ENCODE peak calls at places on chromosomes 3 and 15, in seven cellular contexts. V, Z, M, E, U, X and L are unnamed samples.

GRCh38 chr3:53804697-53805462 is 41.3 kb downstream of the CHDH start:
- DNase-seq in V (peak; percentile 57), E (no peak), X (peak; percentile 95), Z (peak; percentile 80), M (peak; percentile 95), U (no peak), L (peak; percentile 54)

GRCh38 chr15:58498821-58499580 is 67.2 kb downstream of the LIPC start:
- DNase-seq in M (no peak), Z (peak; percentile 98), X (peak; percentile 78), U (no peak), E (no peak), V (no peak), L (peak; percentile 99)

GRCh38 chr3:138081371-138082084 is 33.9 kb downstream of the DZIP1L start:
- DNase-seq in M (no peak), X (no peak), Z (peak; percentile 82), U (no peak), V (no peak), E (no peak), L (peak; percentile 60)

GRCh38 chr15:63891079-63891762 is 57.5 kb upstream of the HERC1 start:
- DNase-seq in E (peak; percentile 94), M (peak; percentile 92), U (peak; percentile 80), V (peak; percentile 89), Z (peak; percentile 67), X (peak; percentile 98), L (peak; percentile 76)

GRCh38 chr3:184261270-184262165 is at the start of gene CAMK2N2:
- DNase-seq in Z (peak; percentile 47), V (peak; percentile 95), U (peak; percentile 56), X (peak; percentile 50), M (peak; percentile 87), E (peak; percentile 88), L (peak; percentile 60)

GRCh38 chr3:159828542-159828943 is 160.1 kb upstream of the IL12A start:
- DNase-seq in X (peak; percentile 75), V (no peak), M (peak; percentile 40), E (no peak), Z (peak; percentile 68), U (no peak), L (peak; percentile 69)

GRCh38 chr3:149579838-149580542 is 77.8 kb downstream of the WWTR1 start:
- DNase-seq in U (no peak), Z (peak; percentile 82), M (no peak), V (no peak), X (no peak), E (no peak), L (peak; percentile 57)

GRCh38 chr3:127688416-127689265 is 15.9 kb downstream of the ABTB1 start:
- DNase-seq in U (no peak), E (no peak), M (no peak), X (no peak), V (peak; percentile 22), Z (peak; percentile 65), L (peak; percentile 46)

GRCh38 chr3:197809356-197810020 is 18.4 kb downstream of the LRCH3 start:
- DNase-seq in M (peak; percentile 11), Z (peak; percentile 85), U (no peak), E (no peak), V (no peak), X (peak; percentile 81), L (peak; percentile 70)

GRCh38 chr15:77060560-77060959 is 10.3 kb downstream of the TSPAN3 start:
- DNase-seq in Z (peak; percentile 64), U (no peak), V (no peak), M (no peak), X (no peak), E (no peak), L (no peak)

GRCh38 chr15:65732698-65733097 is 59.4 kb downstream of the DENND4A start:
- DNase-seq in V (no peak), U (no peak), E (no peak), M (no peak), X (no peak), Z (peak; percentile 46), L (no peak)

GRCh38 chr3:133563186-133563591 is 10.3 kb upstream of the CDV3 start:
- DNase-seq in M (no peak), Z (peak; percentile 61), U (no peak), V (no peak), E (no peak), X (peak; percentile 76), L (peak; percentile 52)

GRCh38 chr3:49607796-49608195 is 53.5 kb downstream of the BSN start:
- DNase-seq in V (no peak), E (no peak), U (no peak), M (no peak), Z (no peak), X (no peak), L (no peak)

GRCh38 chr3:188090626-188091309 is 63.2 kb upstream of the LPP start:
- DNase-seq in V (no peak), M (no peak), E (no peak), X (peak; percentile 37), Z (no peak), U (no peak), L (no peak)

GRCh38 chr3:78165876-78166275 is 1126.0 kb downstream of the ROBO2 start:
- DNase-seq in Z (no peak), V (no peak), U (no peak), M (no peak), E (no peak), X (no peak), L (no peak)

GRCh38 chr3:100047455-100048141 is 66.7 kb downstream of the FILIP1L start:
- DNase-seq in X (no peak), M (no peak), U (no peak), V (no peak), Z (peak; percentile 97), E (no peak), L (peak; percentile 84)

GRCh38 chr3:179098388-179099077 is 26.9 kb upstream of the ZMAT3 start:
- DNase-seq in M (no peak), E (no peak), U (no peak), X (peak; percentile 55), Z (peak; percentile 82), V (no peak), L (peak; percentile 90)

GRCh38 chr3:128502712-128503111 is 9.7 kb upstream of the GATA2 start:
- DNase-seq in Z (no peak), M (no peak), U (no peak), X (no peak), E (no peak), V (peak; percentile 22), L (no peak)

GRCh38 chr3:128425142-128425845 is 41.4 kb downstream of the DNAJB8 start:
- DNase-seq in M (no peak), E (no peak), Z (no peak), X (no peak), U (no peak), V (no peak), L (peak; percentile 14)

GRCh38 chr3:194139085-194139976 is 3.4 kb downstream of the HES1 start:
- DNase-seq in Z (peak; percentile 76), V (peak; percentile 65), X (peak; percentile 26), E (peak; percentile 60), U (peak; percentile 62), M (peak; percentile 87), L (peak; percentile 93)

GRCh38 chr15:72338617-72339321 is 18.8 kb upstream of the CELF6 start:
- DNase-seq in Z (peak; percentile 93), E (no peak), M (no peak), U (no peak), X (peak; percentile 95), V (no peak), L (peak; percentile 50)

GRCh38 chr3:55191911-55192787 is 264.3 kb upstream of the LRTM1 start:
- DNase-seq in U (no peak), E (no peak), V (no peak), Z (peak; percentile 98), M (no peak), X (peak; percentile 88), L (peak; percentile 97)

GRCh38 chr3:120100711-120101110 is 6.5 kb upstream of the GSK3B start:
- DNase-seq in E (no peak), U (no peak), X (peak; percentile 37), M (no peak), Z (peak; percentile 38), V (no peak), L (no peak)

GRCh38 chr15:38461089-38461833 is 7.3 kb downstream of the FAM98B start:
- DNase-seq in U (no peak), E (no peak), X (no peak), Z (peak; percentile 63), V (no peak), M (no peak), L (peak; percentile 42)

GRCh38 chr15:65384505-65384894 is 6.7 kb upstream of the IGDCC3 start:
- DNase-seq in U (no peak), X (no peak), Z (no peak), E (no peak), M (no peak), V (no peak), L (no peak)

GRCh38 chr15:74411686-74412085 is 22.1 kb downstream of the SEMA7A start:
- DNase-seq in X (no peak), Z (no peak), M (no peak), V (no peak), E (no peak), U (no peak), L (no peak)
- H3K23ac ChIP-seq in X (no peak overlapping the region), Z (no peak overlapping the region), M (no peak overlapping the region), V (no peak overlapping the region), E (no peak overlapping the region), U (no peak overlapping the region), L (no peak overlapping the region)

GRCh38 chr3:33211444-33211843 is 7.2 kb downstream of the SUSD5 start:
- DNase-seq in Z (peak; percentile 88), U (no peak), M (no peak), V (no peak), X (no peak), E (no peak), L (peak; percentile 87)

GRCh38 chr3:33212406-33212805 is 6.2 kb downstream of the SUSD5 start:
- DNase-seq in X (no peak), U (no peak), V (no peak), Z (no peak), M (no peak), E (no peak), L (no peak)

GRCh38 chr3:33209357-33209756 is 9.3 kb downstream of the SUSD5 start:
- DNase-seq in E (no peak), U (no peak), X (no peak), Z (no peak), V (no peak), M (no peak), L (no peak)
- H3K23ac ChIP-seq in E (no peak overlapping the region), U (no peak overlapping the region), X (no peak overlapping the region), Z (no peak overlapping the region), V (no peak overlapping the region), M (no peak overlapping the region), L (no peak overlapping the region)

GRCh38 chr3:152664766-152665165 is 170.2 kb upstream of the P2RY1 start:
- DNase-seq in V (no peak), M (no peak), U (no peak), X (no peak), Z (no peak), E (no peak), L (no peak)
- H3K23ac ChIP-seq in V (no peak overlapping the region), M (no peak overlapping the region), U (no peak overlapping the region), X (no peak overlapping the region), Z (no peak overlapping the region), E (no peak overlapping the region), L (no peak overlapping the region)

GRCh38 chr3:33128706-33129105 is 14.9 kb downstream of the CRTAP start:
- DNase-seq in E (no peak), X (no peak), V (no peak), U (peak; percentile 40), Z (peak; percentile 21), M (peak; percentile 51), L (no peak)
- H3K23ac ChIP-seq in E (no peak overlapping the region), X (no peak overlapping the region), V (no peak overlapping the region), U (no peak overlapping the region), Z (no peak overlapping the region), M (no peak overlapping the region), L (no peak overlapping the region)

GRCh38 chr3:171066216-171066615 is 39.7 kb upstream of the SLC2A2 start:
- DNase-seq in V (no peak), E (no peak), Z (no peak), U (no peak), M (no peak), X (no peak), L (no peak)
- H3K23ac ChIP-seq in V (no peak overlapping the region), E (no peak overlapping the region), Z (no peak overlapping the region), U (no peak overlapping the region), M (no peak overlapping the region), X (no peak overlapping the region), L (no peak overlapping the region)